ENCODE peak calls at places on chromosomes 16 and 17, in seven cellular contexts. O is omental fat pad, D is stomach, U is cerebellum, N is hypothalamus, H is T-helper 2 cell, B is fibroblast of lung. J is an unnamed sample.

GRCh38 chr17:50169121-50169764 is 3.4 kb downstream of the SGCA start:
- DNase-seq in H (peak; percentile 67), N (peak; percentile 25), O (no peak), B (peak; percentile 82), D (no peak), U (peak; percentile 73), J (peak; percentile 66)

GRCh38 chr17:74485012-74485743 is 18.7 kb downstream of the CD300A start:
- DNase-seq in B (no peak), H (no peak), N (no peak), D (peak; percentile 8), O (no peak), U (no peak), J (no peak)

GRCh38 chr16:69325784-69326171 is 4.6 kb downstream of the PDF start:
- DNase-seq in B (no peak), U (no peak), N (no peak), D (no peak), H (no peak), O (no peak), J (no peak)

GRCh38 chr16:79598341-79599181 is 2.0 kb downstream of the MAF start:
- DNase-seq in B (peak; percentile 75), U (peak; percentile 58), N (peak; percentile 49), D (peak; percentile 62), O (no peak), H (peak; percentile 43), J (peak; percentile 62)

GRCh38 chr17:35241520-35241919 is 1.4 kb upstream of the SLFN5 start:
- DNase-seq in D (no peak), N (no peak), U (no peak), B (no peak), H (peak; percentile 12), O (no peak), J (no peak)

GRCh38 chr17:11671151-11671550 is 72.9 kb downstream of the DNAH9 start:
- DNase-seq in H (no peak), O (no peak), D (no peak), U (no peak), B (no peak), N (no peak), J (no peak)

GRCh38 chr16:61409604-61410003 is 626.6 kb downstream of the CDH8 start:
- DNase-seq in D (no peak), U (no peak), N (no peak), O (no peak), H (no peak), B (no peak), J (no peak)

GRCh38 chr17:32567086-32567485 is 80.3 kb downstream of the CDK5R1 start:
- DNase-seq in U (no peak), H (no peak), N (no peak), O (no peak), B (no peak), D (no peak), J (no peak)

GRCh38 chr17:77281024-77281903 is 140.5 kb downstream of the SEC14L1 start:
- DNase-seq in B (peak; percentile 43), O (no peak), N (no peak), U (peak; percentile 98), H (peak; percentile 62), D (peak; percentile 74), J (peak; percentile 79)

GRCh38 chr17:73156887-73157870 is 7.6 kb upstream of the SSTR2 start:
- DNase-seq in B (no peak), D (no peak), U (peak; percentile 69), O (no peak), H (no peak), N (no peak), J (peak; percentile 24)

GRCh38 chr16:58020628-58021521 is 4.7 kb upstream of the MMP15 start:
- DNase-seq in O (peak; percentile 62), D (peak; percentile 74), N (peak; percentile 66), B (peak; percentile 62), H (peak; percentile 38), U (peak; percentile 71), J (peak; percentile 28)

GRCh38 chr16:9757687-9758086 is 424.5 kb downstream of the GRIN2A start:
- DNase-seq in B (no peak), N (no peak), D (no peak), H (no peak), U (no peak), O (no peak), J (no peak)

GRCh38 chr17:12545877-12546513 is 119.7 kb upstream of the MYOCD start:
- DNase-seq in O (no peak), D (no peak), N (no peak), U (peak; percentile 41), H (no peak), B (peak; percentile 66), J (peak; percentile 20)

GRCh38 chr16:83443972-83444371 is 363.8 kb upstream of the HSBP1 start:
- DNase-seq in H (no peak), B (no peak), N (no peak), D (no peak), O (no peak), U (no peak), J (no peak)

GRCh38 chr17:64262422-64263260 is at the start of gene TEX2:
- DNase-seq in U (peak; percentile 41), D (peak; percentile 81), N (peak; percentile 38), B (peak; percentile 17), O (no peak), H (peak; percentile 76), J (peak; percentile 5)

GRCh38 chr17:80901319-80901718 is 90.3 kb upstream of the CHMP6 start:
- DNase-seq in B (no peak), D (no peak), U (no peak), H (no peak), N (no peak), O (no peak), J (no peak)

GRCh38 chr17:78619334-78619733 is 42.1 kb upstream of the DNAH17 start:
- DNase-seq in O (no peak), U (no peak), H (no peak), N (no peak), B (no peak), D (no peak), J (no peak)

GRCh38 chr16:11303405-11304138 is 22.4 kb upstream of the PRM1 start:
- DNase-seq in B (no peak), U (no peak), N (no peak), O (no peak), D (peak; percentile 85), H (no peak), J (no peak)

GRCh38 chr16:70257391-70257790 is 5.7 kb upstream of the EXOSC6 start:
- DNase-seq in O (no peak), D (no peak), N (no peak), U (no peak), B (no peak), H (no peak), J (no peak)

GRCh38 chr16:30376508-30376907 is 1.9 kb downstream of the MYL11 start:
- DNase-seq in N (no peak), U (no peak), B (no peak), O (no peak), D (no peak), H (no peak), J (no peak)

GRCh38 chr17:75507712-75508111 is 7.6 kb downstream of the CASKIN2 start:
- DNase-seq in D (no peak), B (no peak), O (no peak), H (no peak), U (no peak), N (peak; percentile 88), J (no peak)

GRCh38 chr16:80846275-80847013 is 42.0 kb upstream of the CDYL2 start:
- DNase-seq in D (no peak), H (no peak), B (no peak), N (no peak), O (no peak), U (no peak), J (no peak)

GRCh38 chr17:8057691-8058114 is 18.8 kb downstream of the ALOX15B start:
- DNase-seq in B (peak; percentile 84), O (no peak), N (peak; percentile 18), U (peak; percentile 84), H (peak; percentile 51), D (peak; percentile 64), J (peak; percentile 78)

GRCh38 chr16:1791256-1791942 is 2.1 kb downstream of the IGFALS start:
- DNase-seq in B (no peak), U (no peak), N (no peak), H (no peak), D (no peak), O (no peak), J (no peak)

GRCh38 chr16:51818342-51818944 is 667.4 kb upstream of the SALL1 start:
- DNase-seq in B (peak; percentile 80), N (peak; percentile 3), H (no peak), D (peak; percentile 78), U (no peak), O (no peak), J (no peak)

GRCh38 chr17:71402661-71403141 is 718.1 kb upstream of the SOX9 start:
- DNase-seq in O (no peak), D (no peak), U (no peak), B (no peak), N (no peak), H (no peak), J (peak; percentile 55)

GRCh38 chr16:89696598-89697128 is 4.8 kb downstream of the SPATA2L start:
- DNase-seq in U (no peak), O (no peak), B (peak; percentile 18), D (no peak), H (peak; percentile 66), N (no peak), J (no peak)

GRCh38 chr16:67685388-67686112 is 18.9 kb downstream of the C16orf86 start:
- DNase-seq in H (no peak), D (no peak), B (no peak), O (no peak), U (no peak), N (no peak), J (no peak)

GRCh38 chr17:64028874-64029464 is 8.5 kb upstream of the ICAM2 start:
- DNase-seq in U (peak; percentile 74), D (peak; percentile 77), N (peak; percentile 25), H (peak; percentile 50), B (peak; percentile 73), O (peak; percentile 74), J (peak; percentile 61)

GRCh38 chr17:77317091-77317519 is 176.3 kb downstream of the SEC14L1 start:
- DNase-seq in N (no peak), U (no peak), O (no peak), H (no peak), D (no peak), B (no peak), J (no peak)

GRCh38 chr16:57532251-57532625 is 4.1 kb downstream of the CCDC102A start:
- DNase-seq in B (no peak), U (no peak), D (peak; percentile 22), N (no peak), H (no peak), O (peak; percentile 20), J (no peak)

GRCh38 chr17:65783845-65784334 is 222.4 kb upstream of the AXIN2 start:
- DNase-seq in H (no peak), N (no peak), D (no peak), U (no peak), B (peak; percentile 92), O (no peak), J (no peak)

GRCh38 chr17:79818026-79818758 is 21.0 kb downstream of the CBX4 start:
- DNase-seq in B (no peak), O (no peak), H (no peak), U (no peak), N (no peak), D (no peak), J (no peak)

J was measured in NCI-H1436.